ENCODE peak calls at places on chromosome 15, in four cellular contexts. K is LHCN-M2, J is Calu3, E is neural crest cell. P is an unnamed sample.

GRCh38 chr15:73265536-73266153 is 103.1 kb downstream of the HCN4 start:
- DNase-seq in J (peak; percentile 70), K (peak; percentile 63), E (peak; percentile 44), P (peak; percentile 55)

GRCh38 chr15:38053244-38053643 is 118.8 kb downstream of the TMCO5A start:
- DNase-seq in J (no peak), K (no peak), E (no peak), P (no peak)

GRCh38 chr15:80076321-80077318 is 17.1 kb downstream of the ZFAND6 start:
- DNase-seq in J (no peak), K (no peak), E (no peak), P (no peak)

GRCh38 chr15:58332676-58333400 is 99.0 kb upstream of the LIPC start:
- DNase-seq in J (peak; percentile 4), K (peak; percentile 65), E (no peak), P (no peak)

GRCh38 chr15:50879016-50879415 is 29.5 kb upstream of the AP4E1 start:
- DNase-seq in E (no peak), K (no peak), J (no peak), P (no peak)

GRCh38 chr15:39934415-39935044 is 615 bp downstream of the EIF2AK4 start:
- DNase-seq in K (no peak), E (peak; percentile 5), J (no peak), P (no peak)

GRCh38 chr15:31551323-31551722 is 224.7 kb downstream of the KLF13 start:
- DNase-seq in K (no peak), E (no peak), J (no peak), P (no peak)

GRCh38 chr15:32746116-32746857 is 28.5 kb downstream of the GREM1 start:
- DNase-seq in J (no peak), K (no peak), E (no peak), P (no peak)

GRCh38 chr15:76448755-76449154 is 112.2 kb downstream of the ISL2 start:
- DNase-seq in K (no peak), E (no peak), J (no peak), P (no peak)

GRCh38 chr15:70095387-70096214 is 2.1 kb downstream of the TLE3 start:
- DNase-seq in E (no peak), J (no peak), K (peak; percentile 15), P (peak; percentile 41)

GRCh38 chr15:77454956-77455355 is 34.3 kb downstream of the HMG20A start:
- DNase-seq in E (no peak), J (no peak), K (no peak), P (no peak)

P was measured in nephron progenitor cell.